ENCODE peak calls at places on chromosome 11, in seven cellular contexts. One of them, this sample, is unnamed.

GRCh38 chr11:90256404-90257157 is 33.7 kb upstream of the CHORDC1 start:
- DNase-seq in stimulated activated CD8-positive, alpha-beta memory T cell treated with anti-CD3 and anti-CD28 coated beads, Interleukin-12 subunit alpha, Interleukin-12 subunit beta, amount 100 ng/mL, for 4 hours: no peak
- DNase-seq in central memory CD4-positive, alpha-beta T cell: no peak
- DNase-seq in IMR-90: no peak
- DNase-seq in left colon: no peak
- DNase-seq in effector memory CD8-positive, alpha-beta T cell: no peak
- DNase-seq in cardiac fibroblast: no peak
- DNase-seq in this sample: no peak

GRCh38 chr11:69167916-69168691 is 12.4 kb downstream of the SMIM38 start:
- DNase-seq in stimulated activated CD8-positive, alpha-beta memory T cell treated with anti-CD3 and anti-CD28 coated beads, Interleukin-12 subunit alpha, Interleukin-12 subunit beta, amount 100 ng/mL, for 4 hours: no peak
- DNase-seq in central memory CD4-positive, alpha-beta T cell: no peak
- DNase-seq in IMR-90: peak
- DNase-seq in left colon: no peak
- DNase-seq in effector memory CD8-positive, alpha-beta T cell: no peak
- DNase-seq in cardiac fibroblast: no peak
- DNase-seq in this sample: no peak

GRCh38 chr11:47566166-47566546 is 757 bp downstream of the PTPMT1 start:
- DNase-seq in stimulated activated CD8-positive, alpha-beta memory T cell treated with anti-CD3 and anti-CD28 coated beads, Interleukin-12 subunit alpha, Interleukin-12 subunit beta, amount 100 ng/mL, for 4 hours: no peak
- DNase-seq in central memory CD4-positive, alpha-beta T cell: no peak
- DNase-seq in IMR-90: no peak
- DNase-seq in left colon: peak
- DNase-seq in effector memory CD8-positive, alpha-beta T cell: no peak
- DNase-seq in cardiac fibroblast: no peak
- DNase-seq in this sample: no peak

GRCh38 chr11:121482231-121483129 is 29.7 kb upstream of the SORL1-AS1 start:
- DNase-seq in stimulated activated CD8-positive, alpha-beta memory T cell treated with anti-CD3 and anti-CD28 coated beads, Interleukin-12 subunit alpha, Interleukin-12 subunit beta, amount 100 ng/mL, for 4 hours: peak
- DNase-seq in central memory CD4-positive, alpha-beta T cell: peak
- DNase-seq in IMR-90: no peak
- DNase-seq in left colon: no peak
- DNase-seq in effector memory CD8-positive, alpha-beta T cell: peak
- DNase-seq in cardiac fibroblast: peak
- DNase-seq in this sample: peak

GRCh38 chr11:8828580-8829358 is 82.2 kb upstream of the AKIP1 start:
- DNase-seq in stimulated activated CD8-positive, alpha-beta memory T cell treated with anti-CD3 and anti-CD28 coated beads, Interleukin-12 subunit alpha, Interleukin-12 subunit beta, amount 100 ng/mL, for 4 hours: no peak
- DNase-seq in central memory CD4-positive, alpha-beta T cell: no peak
- DNase-seq in IMR-90: peak
- DNase-seq in left colon: no peak
- DNase-seq in effector memory CD8-positive, alpha-beta T cell: no peak
- DNase-seq in cardiac fibroblast: no peak
- DNase-seq in this sample: no peak

GRCh38 chr11:74020537-74020936 is 11.7 kb upstream of the UCP3 start:
- DNase-seq in stimulated activated CD8-positive, alpha-beta memory T cell treated with anti-CD3 and anti-CD28 coated beads, Interleukin-12 subunit alpha, Interleukin-12 subunit beta, amount 100 ng/mL, for 4 hours: no peak
- DNase-seq in central memory CD4-positive, alpha-beta T cell: no peak
- DNase-seq in IMR-90: no peak
- DNase-seq in left colon: no peak
- DNase-seq in effector memory CD8-positive, alpha-beta T cell: no peak
- DNase-seq in cardiac fibroblast: no peak
- DNase-seq in this sample: no peak

GRCh38 chr11:24870048-24870447 is 373.2 kb downstream of the LUZP2 start:
- DNase-seq in stimulated activated CD8-positive, alpha-beta memory T cell treated with anti-CD3 and anti-CD28 coated beads, Interleukin-12 subunit alpha, Interleukin-12 subunit beta, amount 100 ng/mL, for 4 hours: no peak
- DNase-seq in central memory CD4-positive, alpha-beta T cell: no peak
- DNase-seq in IMR-90: no peak
- DNase-seq in left colon: no peak
- DNase-seq in effector memory CD8-positive, alpha-beta T cell: no peak
- DNase-seq in cardiac fibroblast: no peak
- DNase-seq in this sample: no peak

GRCh38 chr11:119729581-119730346 is 764 bp upstream of the NECTIN1 start:
- DNase-seq in stimulated activated CD8-positive, alpha-beta memory T cell treated with anti-CD3 and anti-CD28 coated beads, Interleukin-12 subunit alpha, Interleukin-12 subunit beta, amount 100 ng/mL, for 4 hours: no peak
- DNase-seq in central memory CD4-positive, alpha-beta T cell: no peak
- DNase-seq in IMR-90: peak
- DNase-seq in left colon: peak
- DNase-seq in effector memory CD8-positive, alpha-beta T cell: no peak
- DNase-seq in cardiac fibroblast: peak
- DNase-seq in this sample: no peak

GRCh38 chr11:2741377-2742131 is 41.8 kb upstream of the KCNQ1OT1 start:
- DNase-seq in stimulated activated CD8-positive, alpha-beta memory T cell treated with anti-CD3 and anti-CD28 coated beads, Interleukin-12 subunit alpha, Interleukin-12 subunit beta, amount 100 ng/mL, for 4 hours: no peak
- DNase-seq in central memory CD4-positive, alpha-beta T cell: no peak
- DNase-seq in IMR-90: peak
- DNase-seq in left colon: no peak
- DNase-seq in effector memory CD8-positive, alpha-beta T cell: no peak
- DNase-seq in cardiac fibroblast: peak
- DNase-seq in this sample: no peak

GRCh38 chr11:18066626-18067025 is 20.6 kb upstream of the TPH1 start:
- DNase-seq in stimulated activated CD8-positive, alpha-beta memory T cell treated with anti-CD3 and anti-CD28 coated beads, Interleukin-12 subunit alpha, Interleukin-12 subunit beta, amount 100 ng/mL, for 4 hours: no peak
- DNase-seq in central memory CD4-positive, alpha-beta T cell: no peak
- DNase-seq in IMR-90: peak
- DNase-seq in left colon: no peak
- DNase-seq in effector memory CD8-positive, alpha-beta T cell: no peak
- DNase-seq in cardiac fibroblast: no peak
- DNase-seq in this sample: no peak

GRCh38 chr11:95556342-95557151 is 233.0 kb downstream of the FAM76B start:
- DNase-seq in stimulated activated CD8-positive, alpha-beta memory T cell treated with anti-CD3 and anti-CD28 coated beads, Interleukin-12 subunit alpha, Interleukin-12 subunit beta, amount 100 ng/mL, for 4 hours: no peak
- DNase-seq in central memory CD4-positive, alpha-beta T cell: no peak
- DNase-seq in IMR-90: peak
- DNase-seq in left colon: no peak
- DNase-seq in effector memory CD8-positive, alpha-beta T cell: no peak
- DNase-seq in cardiac fibroblast: peak
- DNase-seq in this sample: no peak

GRCh38 chr11:119130662-119131061 is 9.3 kb downstream of the HINFP start:
- DNase-seq in stimulated activated CD8-positive, alpha-beta memory T cell treated with anti-CD3 and anti-CD28 coated beads, Interleukin-12 subunit alpha, Interleukin-12 subunit beta, amount 100 ng/mL, for 4 hours: no peak
- DNase-seq in central memory CD4-positive, alpha-beta T cell: no peak
- DNase-seq in IMR-90: peak
- DNase-seq in left colon: no peak
- DNase-seq in effector memory CD8-positive, alpha-beta T cell: no peak
- DNase-seq in cardiac fibroblast: peak
- DNase-seq in this sample: no peak

GRCh38 chr11:26410967-26411366 is 79.0 kb downstream of the ANO3 start:
- DNase-seq in stimulated activated CD8-positive, alpha-beta memory T cell treated with anti-CD3 and anti-CD28 coated beads, Interleukin-12 subunit alpha, Interleukin-12 subunit beta, amount 100 ng/mL, for 4 hours: no peak
- DNase-seq in central memory CD4-positive, alpha-beta T cell: no peak
- DNase-seq in IMR-90: no peak
- DNase-seq in left colon: no peak
- DNase-seq in effector memory CD8-positive, alpha-beta T cell: no peak
- DNase-seq in cardiac fibroblast: no peak
- DNase-seq in this sample: no peak

GRCh38 chr11:44726278-44727113 is at the start of gene TSPAN18:
- DNase-seq in stimulated activated CD8-positive, alpha-beta memory T cell treated with anti-CD3 and anti-CD28 coated beads, Interleukin-12 subunit alpha, Interleukin-12 subunit beta, amount 100 ng/mL, for 4 hours: peak
- DNase-seq in central memory CD4-positive, alpha-beta T cell: peak
- DNase-seq in IMR-90: no peak
- DNase-seq in left colon: peak
- DNase-seq in effector memory CD8-positive, alpha-beta T cell: peak
- DNase-seq in cardiac fibroblast: no peak
- DNase-seq in this sample: peak

GRCh38 chr11:2793781-2794418 is 91.7 kb downstream of the CDKN1C start:
- DNase-seq in stimulated activated CD8-positive, alpha-beta memory T cell treated with anti-CD3 and anti-CD28 coated beads, Interleukin-12 subunit alpha, Interleukin-12 subunit beta, amount 100 ng/mL, for 4 hours: no peak
- DNase-seq in central memory CD4-positive, alpha-beta T cell: no peak
- DNase-seq in IMR-90: no peak
- DNase-seq in left colon: peak
- DNase-seq in effector memory CD8-positive, alpha-beta T cell: no peak
- DNase-seq in cardiac fibroblast: no peak
- DNase-seq in this sample: no peak